ENCODE peak calls at places on chromosomes 4 and X, in seven cellular contexts. S, T, C, F, A, W and U are unnamed samples.

GRCh38 chr4:118825799-118826198 is 10.1 kb downstream of the SEC24D start:
- DNase-seq in S (no peak), T (no peak), C (no peak), F (no peak), A (no peak), W (no peak), U (no peak)

GRCh38 chr4:174425669-174426068 is 96.6 kb downstream of the HPGD start:
- DNase-seq in S (no peak), T (no peak), C (no peak), F (no peak), A (no peak), W (no peak), U (no peak)

GRCh38 chr4:96315815-96316214 is 475.9 kb downstream of the PDHA2 start:
- DNase-seq in S (no peak), T (no peak), C (no peak), F (no peak), A (no peak), W (peak), U (no peak)

GRCh38 chr4:85884251-85884650 is 409.3 kb downstream of the ARHGAP24 start:
- DNase-seq in S (no peak), T (no peak), C (no peak), F (no peak), A (no peak), W (no peak), U (no peak)

GRCh38 chr4:79540143-79540542 is 132.1 kb upstream of the GK2 start:
- DNase-seq in S (no peak), T (no peak), C (no peak), F (no peak), A (no peak), W (no peak), U (no peak)

GRCh38 chr4:139905489-139905888 is 239.9 kb downstream of the MGST2 start:
- DNase-seq in S (no peak), T (no peak), C (no peak), F (no peak), A (no peak), W (no peak), U (no peak)

GRCh38 chr4:149264093-149264733 is 551.4 kb downstream of the IQCM start:
- DNase-seq in S (no peak), T (peak), C (peak), F (peak), A (peak), W (peak), U (peak)

GRCh38 chrX:12702509-12703091 is 88.6 kb upstream of the PRPS2 start:
- DNase-seq in S (no peak), T (no peak), C (no peak), F (no peak), A (no peak), W (peak), U (peak)

GRCh38 chrX:46865281-46865680 is 28.4 kb downstream of the RP2 start:
- DNase-seq in S (no peak), T (peak), C (peak), F (peak), A (peak), W (peak), U (peak)

GRCh38 chrX:45505214-45505613 is 304.5 kb upstream of the DIPK2B start:
- DNase-seq in S (no peak), T (no peak), C (peak), F (peak), A (no peak), W (peak), U (peak)

GRCh38 chr4:472881-473574 is 25.9 kb downstream of the ZNF721 start:
- DNase-seq in S (no peak), T (peak), C (peak), F (peak), A (no peak), W (peak), U (peak)

GRCh38 chr4:88893961-88894360 is 163.0 kb downstream of the FAM13A start:
- DNase-seq in S (no peak), T (no peak), C (peak), F (no peak), A (no peak), W (no peak), U (no peak)

GRCh38 chr4:24778427-24779225 is 16.7 kb upstream of the SOD3 start:
- DNase-seq in S (no peak), T (peak), C (peak), F (no peak), A (peak), W (peak), U (no peak)

GRCh38 chrX:118177708-118178107 is 61.1 kb upstream of the KLHL13 start:
- DNase-seq in S (no peak), T (no peak), C (no peak), F (no peak), A (no peak), W (no peak), U (no peak)

GRCh38 chrX:68807818-68808217 is 21.0 kb upstream of the EFNB1 start:
- DNase-seq in S (no peak), T (no peak), C (no peak), F (no peak), A (peak), W (no peak), U (peak)

GRCh38 chrX:40145670-40146470 is 48.1 kb upstream of the BCOR start:
- DNase-seq in S (no peak), T (no peak), C (no peak), F (no peak), A (no peak), W (no peak), U (no peak)

GRCh38 chr4:142818009-142818408 is 28.1 kb downstream of the INPP4B start:
- DNase-seq in S (no peak), T (peak), C (peak), F (no peak), A (no peak), W (peak), U (no peak)

GRCh38 chr4:17310269-17310652 is 201.6 kb downstream of the QDPR start:
- DNase-seq in S (no peak), T (no peak), C (peak), F (no peak), A (no peak), W (peak), U (no peak)

GRCh38 chrX:44071847-44072545 is 98.8 kb upstream of the NDP start:
- DNase-seq in S (no peak), T (peak), C (peak), F (no peak), A (no peak), W (peak), U (no peak)

GRCh38 chr4:176788248-176788647 is 4.5 kb downstream of the VEGFC start:
- DNase-seq in S (no peak), T (no peak), C (no peak), F (no peak), A (no peak), W (no peak), U (no peak)

GRCh38 chrX:42746606-42747005 is 31.4 kb downstream of the PPP1R2C start:
- DNase-seq in S (no peak), T (peak), C (peak), F (no peak), A (peak), W (peak), U (no peak)